ENCODE peak calls at places on chromosomes 11 and 22, in eight cellular contexts. Q is hepatocyte, S is astrocyte of the spinal cord, T is fibroblast of the aortic adventitia, L is tibial nerve, M is upper lobe of left lung, Y is AG09309, K is fibroblast of mammary gland. G is an unnamed sample.

GRCh38 chr11:12841946-12842630 is 167.0 kb upstream of the RASSF10 start:
- DNase-seq in Y (peak), L (no peak), Q (peak), K (peak), S (peak), T (peak), M (no peak), G (peak)

GRCh38 chr11:43282607-43283440 is 29.0 kb upstream of the API5 start:
- DNase-seq in S (peak), Q (peak), T (peak), Y (no peak), M (no peak), L (no peak), K (peak), G (peak)

GRCh38 chr11:116787786-116788486 is at the start of gene ZPR1:
- DNase-seq in Q (peak), K (peak), T (peak), L (peak), S (peak), Y (no peak), M (peak), G (peak)

GRCh38 chr22:19710020-19710768 is 4.1 kb upstream of the SEPTIN5 start:
- DNase-seq in K (no peak), Q (no peak), M (peak), T (no peak), L (no peak), Y (no peak), S (no peak), G (no peak)

GRCh38 chr11:31798057-31799035 is 12.8 kb downstream of the PAX6 start:
- DNase-seq in L (no peak), M (peak), Y (no peak), K (no peak), S (no peak), Q (no peak), T (no peak), G (no peak)

GRCh38 chr22:26785942-26786341 is 128.6 kb downstream of the MIAT start:
- DNase-seq in S (no peak), Q (no peak), L (no peak), T (no peak), M (no peak), Y (no peak), K (no peak), G (no peak)

GRCh38 chr11:116581349-116581748 is 191.4 kb downstream of the BUD13 start:
- DNase-seq in S (no peak), T (no peak), L (no peak), Y (no peak), Q (no peak), M (no peak), K (no peak), G (no peak)

GRCh38 chr11:125496465-125496817 is 376 bp upstream of the FEZ1 start:
- DNase-seq in M (no peak), L (no peak), Y (no peak), T (no peak), S (no peak), Q (no peak), K (no peak), G (no peak)

GRCh38 chr22:19631899-19632670 is 82.2 kb upstream of the SEPTIN5 start:
- DNase-seq in K (peak), T (peak), Y (peak), L (no peak), M (no peak), S (peak), Q (peak), G (peak)

GRCh38 chr22:47107431-47107830 is 345.0 kb downstream of the TBC1D22A start:
- DNase-seq in K (peak), S (peak), M (no peak), T (peak), L (no peak), Y (peak), Q (no peak), G (peak)

GRCh38 chr22:42376721-42377177 is 55.5 kb downstream of the NFAM1 start:
- DNase-seq in L (peak), S (no peak), M (no peak), Y (no peak), K (peak), T (peak), Q (peak), G (peak)

GRCh38 chr11:12433571-12434061 is 56.2 kb downstream of the PARVA start:
- DNase-seq in L (no peak), K (peak), Q (peak), Y (peak), S (peak), T (peak), M (no peak), G (peak)

GRCh38 chr22:47001288-47001687 is 238.8 kb downstream of the TBC1D22A start:
- DNase-seq in L (no peak), Y (no peak), Q (no peak), S (no peak), T (no peak), K (no peak), M (no peak), G (no peak)

GRCh38 chr22:45262931-45263789 is 21.6 kb upstream of the UPK3A start:
- DNase-seq in S (no peak), Y (no peak), L (no peak), M (peak), K (peak), T (peak), Q (no peak), G (no peak)

GRCh38 chr11:78417888-78418583 is 416 bp upstream of the GAB2 start:
- DNase-seq in K (peak), S (peak), Q (peak), M (peak), L (peak), Y (no peak), T (peak), G (peak)

GRCh38 chr11:86230921-86231320 is 13.6 kb upstream of the EED start:
- DNase-seq in T (no peak), L (no peak), S (no peak), Y (no peak), Q (no peak), M (no peak), K (no peak), G (no peak)

GRCh38 chr11:43866520-43866919 is 14.1 kb upstream of the ALKBH3 start:
- DNase-seq in K (peak), Y (no peak), Q (no peak), S (no peak), T (no peak), L (no peak), M (no peak), G (peak)

GRCh38 chr22:42996646-42997365 is 18.1 kb downstream of the PACSIN2 start:
- DNase-seq in T (peak), Q (no peak), Y (no peak), S (no peak), L (no peak), M (no peak), K (peak), G (no peak)

GRCh38 chr11:17777726-17778091 is 43.1 kb downstream of the KCNC1 start:
- DNase-seq in M (no peak), K (no peak), T (no peak), Q (no peak), L (no peak), Y (no peak), S (no peak), G (no peak)

GRCh38 chr11:11312738-11313137 is 40.3 kb downstream of the CSNK2A3 start:
- DNase-seq in M (no peak), Q (no peak), T (no peak), Y (no peak), K (no peak), S (no peak), L (no peak), G (no peak)

GRCh38 chr11:14119357-14119756 is 156.8 kb downstream of the SPON1 start:
- DNase-seq in L (no peak), M (no peak), Q (no peak), Y (no peak), S (no peak), K (no peak), T (no peak), G (no peak)

GRCh38 chr11:101096036-101096704 is 33.4 kb downstream of the PGR start:
- DNase-seq in S (peak), K (peak), Q (no peak), Y (no peak), L (no peak), T (peak), M (no peak), G (peak)

GRCh38 chr11:57647368-57647767 is 2.3 kb downstream of the YPEL4 start:
- DNase-seq in K (no peak), M (no peak), Q (no peak), Y (no peak), L (no peak), S (no peak), T (no peak), G (no peak)

GRCh38 chr11:117744471-117745280 is 52.3 kb downstream of the DSCAML1 start:
- DNase-seq in Y (no peak), K (no peak), S (no peak), L (no peak), M (no peak), T (no peak), Q (no peak), G (no peak)

GRCh38 chr22:48923909-48924475 is 903.7 kb downstream of the BRD1 start:
- DNase-seq in L (no peak), T (no peak), S (no peak), Y (no peak), Q (no peak), K (no peak), M (no peak), G (no peak)

GRCh38 chr11:87399341-87399740 is 361.6 kb downstream of the TMEM135 start:
- DNase-seq in T (no peak), L (no peak), M (no peak), Q (no peak), K (no peak), S (no peak), Y (no peak), G (no peak)

GRCh38 chr11:117814204-117814765 is 10.3 kb downstream of the FXYD2 start:
- DNase-seq in L (no peak), S (no peak), Q (no peak), M (no peak), T (no peak), Y (no peak), K (no peak), G (no peak)

DNA sequence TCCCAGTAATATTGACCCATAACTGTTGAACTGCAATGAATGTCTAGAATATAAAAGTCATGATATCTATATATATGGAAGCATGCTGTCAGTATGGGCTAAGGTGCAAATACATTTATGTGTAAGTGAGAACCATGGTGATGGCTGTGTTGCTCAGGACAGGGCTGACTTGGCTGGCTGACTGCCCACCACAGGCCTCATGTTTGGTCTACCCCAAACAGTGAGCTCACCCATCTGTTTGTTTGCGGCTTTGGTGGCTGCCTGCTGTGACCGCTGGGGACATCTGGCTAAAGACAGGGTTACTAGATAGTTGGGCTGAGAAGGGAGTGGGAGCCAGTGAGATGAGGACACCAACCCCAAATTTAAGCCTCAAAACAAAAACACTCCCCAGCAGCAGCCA is 6.3 kb downstream of the CD44 start:
- DNase-seq in K (peak), M (no peak), L (no peak), Y (no peak), Q (no peak), S (peak), T (no peak), G (peak)
- TF ChIP-seq CTCF in K (no peak), M (no peak), L (no peak), Y (no peak), Q (no peak), S (no peak), T (no peak), G (no peak)

GRCh38 chr11:132123854-132124835 is 753.7 kb downstream of the NTM start:
- DNase-seq in S (no peak), T (no peak), L (no peak), Q (no peak), M (peak), K (no peak), Y (no peak), G (no peak)
- TF ChIP-seq CTCF in S (no peak), T (no peak), L (no peak), Q (no peak), M (no peak), K (no peak), Y (peak), G (peak)

GRCh38 chr11:68256331-68256741 is 15.4 kb downstream of the C11orf24 start:
- DNase-seq in T (peak), M (no peak), Y (no peak), S (peak), Q (no peak), K (peak), L (no peak), G (peak)

GRCh38 chr11:68258363-68258765 is 13.4 kb downstream of the C11orf24 start:
- DNase-seq in T (no peak), Q (no peak), M (no peak), Y (no peak), S (no peak), K (no peak), L (no peak), G (no peak)

GRCh38 chr11:68255526-68255925 is 16.2 kb downstream of the C11orf24 start:
- DNase-seq in Q (no peak), L (no peak), M (no peak), T (peak), S (peak), K (peak), Y (no peak), G (peak)

GRCh38 chr11:68259122-68259959 is 12.4 kb downstream of the C11orf24 start:
- DNase-seq in K (no peak), L (no peak), Q (no peak), M (no peak), T (no peak), Y (no peak), S (no peak), G (no peak)

DNA sequence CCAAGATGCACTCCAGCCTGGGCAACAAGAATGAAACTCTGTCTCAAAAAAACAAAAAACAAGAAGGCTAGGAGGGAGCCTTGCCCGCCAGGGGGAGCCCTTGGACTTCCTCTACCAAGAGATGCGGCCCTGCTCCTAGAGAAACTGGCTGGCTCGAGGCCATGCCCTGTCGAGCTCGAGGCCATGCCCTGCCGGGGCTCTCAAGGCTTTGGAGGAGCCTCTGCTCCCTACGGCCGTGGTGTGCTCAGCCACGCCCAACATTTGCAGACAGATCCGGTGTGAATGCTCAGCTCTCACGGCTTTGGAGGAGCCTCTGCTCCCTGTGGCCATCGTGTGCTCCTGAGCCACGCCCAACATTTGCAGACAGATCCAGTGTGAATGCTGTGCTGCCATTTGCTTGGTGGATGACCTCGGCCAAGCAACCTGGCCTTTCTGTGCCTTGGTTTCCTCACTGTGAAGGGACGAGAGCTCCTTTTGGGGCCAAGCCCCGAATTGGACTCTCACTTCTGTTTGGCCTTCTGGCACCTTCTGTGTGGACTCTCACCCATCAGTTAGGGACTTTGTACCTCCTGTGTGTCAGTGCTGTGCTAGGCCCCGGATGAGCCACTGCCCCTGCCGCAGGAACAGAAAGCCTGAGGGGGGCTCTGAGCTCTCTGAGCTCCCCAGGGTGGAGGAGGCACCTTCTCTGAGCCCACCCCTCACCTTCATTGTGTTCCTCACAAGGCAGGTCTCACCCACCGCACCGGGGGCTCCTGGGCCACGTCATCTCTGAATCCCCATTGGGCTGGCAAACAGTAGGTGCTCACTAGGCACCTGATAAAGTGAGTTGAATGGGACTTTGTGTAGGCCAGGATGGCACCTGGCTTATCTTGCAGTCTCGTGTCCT is 14.1 kb downstream of the C11orf24 start:
- DNase-seq in S (peak), Q (peak), T (peak), Y (peak), L (peak), M (peak), K (peak), G (peak)
- TF ChIP-seq CTCF in S (peak), Q (peak), T (peak), Y (peak), L (peak), M (peak), K (peak), G (peak)

GRCh38 chr11:34667810-34668582 is 47.1 kb downstream of the EHF start:
- DNase-seq in K (no peak), S (no peak), T (no peak), Q (peak), M (no peak), L (no peak), Y (no peak), G (no peak)
- TF ChIP-seq CTCF in K (no peak), S (no peak), T (no peak), Q (no peak), M (no peak), L (no peak), Y (no peak), G (no peak)

GRCh38 chr22:29799217-29799680 is 32.1 kb downstream of the UQCR10 start:
- DNase-seq in M (no peak), K (peak), L (peak), Q (peak), S (peak), Y (peak), T (peak), G (peak)
- TF ChIP-seq CTCF in M (no peak), K (no peak), L (no peak), Q (no peak), S (no peak), Y (peak), T (peak), G (peak)

DNA sequence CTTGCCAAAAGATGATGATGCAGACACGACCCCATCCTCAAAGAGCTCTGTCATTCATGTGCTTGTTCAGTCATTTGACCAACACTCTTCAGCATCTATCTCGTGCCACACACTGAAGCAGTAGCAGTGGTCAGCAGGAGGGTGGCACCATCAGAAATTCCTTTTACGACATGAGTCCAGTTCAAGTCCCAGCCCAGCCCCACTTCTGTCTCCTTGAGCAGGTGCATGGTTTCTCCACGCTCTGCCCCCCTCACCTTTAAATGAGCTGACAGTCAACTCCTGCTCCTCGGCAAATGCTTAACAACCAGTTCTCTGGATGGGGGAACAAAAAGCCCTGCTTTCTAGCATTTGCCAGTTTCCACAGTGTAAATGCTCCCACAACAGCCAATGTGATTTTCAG is 60.9 kb downstream of the SYN3 start:
- DNase-seq in Y (no peak), K (no peak), L (no peak), T (no peak), Q (no peak), M (no peak), S (no peak), G (no peak)
- TF ChIP-seq CTCF in Y (no peak), K (no peak), L (no peak), T (no peak), Q (no peak), M (no peak), S (no peak), G (no peak)

DNA sequence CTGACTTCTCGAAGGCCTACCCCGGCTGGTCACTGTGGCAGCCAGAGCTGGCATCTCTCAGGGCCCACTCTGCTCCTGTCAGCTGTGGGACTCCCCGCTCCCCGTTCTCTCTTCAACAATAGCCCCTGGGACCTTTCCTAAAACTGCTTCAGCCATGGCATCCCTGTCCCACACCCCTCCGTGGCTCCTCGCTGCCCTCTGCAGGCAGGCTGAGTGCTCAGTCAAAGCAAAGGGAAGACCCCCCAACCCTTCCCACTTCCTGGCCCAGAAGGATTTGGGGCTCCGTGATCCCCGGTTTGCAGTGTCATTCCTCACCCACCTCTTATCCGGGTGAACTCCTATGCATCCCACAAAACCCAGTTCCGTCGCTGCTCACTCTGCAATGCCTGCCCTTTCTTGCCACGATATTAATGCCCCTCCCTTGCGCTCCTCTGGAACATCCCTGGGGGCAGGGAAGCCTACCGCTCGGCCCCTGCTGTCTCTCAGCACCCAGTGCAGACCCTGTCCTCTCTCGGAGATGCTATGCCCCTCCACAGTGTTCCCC is 1.6 kb upstream of the TH start:
- DNase-seq in Q (no peak), Y (no peak), L (no peak), S (no peak), K (no peak), M (peak), T (no peak), G (peak)
- TF ChIP-seq CTCF in Q (peak), Y (peak), L (no peak), S (peak), K (peak), M (no peak), T (peak), G (peak)

GRCh38 chr22:35838849-35839646 is 121.4 kb downstream of the APOL5 start:
- DNase-seq in L (peak), T (peak), K (peak), M (no peak), Q (peak), Y (peak), S (peak), G (peak)
- TF ChIP-seq CTCF in L (peak), T (peak), K (peak), M (no peak), Q (peak), Y (peak), S (peak), G (peak)

G was measured in choroid plexus epithelial cell.